ENCODE peak calls at places on chromosomes 7 and 10, in seven cellular contexts. One of them, this sample, is unnamed.

GRCh38 chr10:5533098-5533731 is 8.5 kb downstream of the CALML3 start:
- DNase-seq in activated CD4-positive, alpha-beta T cell treated with anti-CD3 and anti-CD28 coated beads, Interleukin-2, amount 50 U/mL, for 4 hours: no peak
- DNase-seq in activated CD8-positive, alpha-beta memory T cell treated with anti-CD3 and anti-CD28 coated beads, Interleukin-2, amount 50 U/mL, for 48 hours: peak; percentile 40
- DNase-seq in Ammon's horn: no peak
- DNase-seq in BJ: no peak
- DNase-seq in amniotic stem cell: no peak
- DNase-seq in NCI-H82: no peak
- DNase-seq in this sample: no peak

GRCh38 chr7:23106491-23106800 is 861 bp downstream of the KLHL7 start:
- DNase-seq in NCI-H82: peak; percentile 77
- DNase-seq in BJ: no peak
- DNase-seq in activated CD8-positive, alpha-beta memory T cell treated with anti-CD3 and anti-CD28 coated beads, Interleukin-2, amount 50 U/mL, for 48 hours: peak; percentile 66
- DNase-seq in amniotic stem cell: no peak
- DNase-seq in Ammon's horn: no peak
- DNase-seq in activated CD4-positive, alpha-beta T cell treated with anti-CD3 and anti-CD28 coated beads, Interleukin-2, amount 50 U/mL, for 4 hours: no peak
- DNase-seq in this sample: no peak

GRCh38 chr10:92440578-92440977 is 133.3 kb downstream of the IDE start:
- DNase-seq in Ammon's horn: no peak
- DNase-seq in activated CD4-positive, alpha-beta T cell treated with anti-CD3 and anti-CD28 coated beads, Interleukin-2, amount 50 U/mL, for 4 hours: no peak
- DNase-seq in amniotic stem cell: no peak
- DNase-seq in NCI-H82: no peak
- DNase-seq in BJ: no peak
- DNase-seq in activated CD8-positive, alpha-beta memory T cell treated with anti-CD3 and anti-CD28 coated beads, Interleukin-2, amount 50 U/mL, for 48 hours: no peak
- DNase-seq in this sample: no peak

GRCh38 chr10:62029401-62029800 is 127.9 kb downstream of the ARID5B start:
- DNase-seq in BJ: no peak
- DNase-seq in Ammon's horn: no peak
- DNase-seq in activated CD8-positive, alpha-beta memory T cell treated with anti-CD3 and anti-CD28 coated beads, Interleukin-2, amount 50 U/mL, for 48 hours: no peak
- DNase-seq in amniotic stem cell: no peak
- DNase-seq in NCI-H82: no peak
- DNase-seq in activated CD4-positive, alpha-beta T cell treated with anti-CD3 and anti-CD28 coated beads, Interleukin-2, amount 50 U/mL, for 4 hours: no peak
- DNase-seq in this sample: no peak

GRCh38 chr7:30973791-30974604 is 10.2 kb downstream of the GHRHR start:
- DNase-seq in amniotic stem cell: no peak
- DNase-seq in BJ: no peak
- DNase-seq in NCI-H82: no peak
- DNase-seq in activated CD8-positive, alpha-beta memory T cell treated with anti-CD3 and anti-CD28 coated beads, Interleukin-2, amount 50 U/mL, for 48 hours: peak; percentile 34
- DNase-seq in Ammon's horn: no peak
- DNase-seq in activated CD4-positive, alpha-beta T cell treated with anti-CD3 and anti-CD28 coated beads, Interleukin-2, amount 50 U/mL, for 4 hours: no peak
- DNase-seq in this sample: no peak

GRCh38 chr7:71504697-71505441 is 372.9 kb downstream of the GALNT17 start:
- DNase-seq in activated CD4-positive, alpha-beta T cell treated with anti-CD3 and anti-CD28 coated beads, Interleukin-2, amount 50 U/mL, for 4 hours: no peak
- DNase-seq in Ammon's horn: no peak
- DNase-seq in activated CD8-positive, alpha-beta memory T cell treated with anti-CD3 and anti-CD28 coated beads, Interleukin-2, amount 50 U/mL, for 48 hours: no peak
- DNase-seq in NCI-H82: peak; percentile 59
- DNase-seq in BJ: no peak
- DNase-seq in amniotic stem cell: no peak
- DNase-seq in this sample: no peak

GRCh38 chr10:60341969-60342368 is 47.7 kb downstream of the ANK3 start:
- DNase-seq in BJ: no peak
- DNase-seq in activated CD4-positive, alpha-beta T cell treated with anti-CD3 and anti-CD28 coated beads, Interleukin-2, amount 50 U/mL, for 4 hours: no peak
- DNase-seq in activated CD8-positive, alpha-beta memory T cell treated with anti-CD3 and anti-CD28 coated beads, Interleukin-2, amount 50 U/mL, for 48 hours: no peak
- DNase-seq in Ammon's horn: no peak
- DNase-seq in amniotic stem cell: no peak
- DNase-seq in NCI-H82: no peak
- DNase-seq in this sample: no peak

GRCh38 chr10:105793071-105793470 is 1152.0 kb downstream of the SORCS3 start:
- DNase-seq in NCI-H82: no peak
- DNase-seq in activated CD4-positive, alpha-beta T cell treated with anti-CD3 and anti-CD28 coated beads, Interleukin-2, amount 50 U/mL, for 4 hours: no peak
- DNase-seq in activated CD8-positive, alpha-beta memory T cell treated with anti-CD3 and anti-CD28 coated beads, Interleukin-2, amount 50 U/mL, for 48 hours: no peak
- DNase-seq in Ammon's horn: no peak
- DNase-seq in amniotic stem cell: no peak
- DNase-seq in BJ: no peak
- DNase-seq in this sample: no peak

GRCh38 chr7:99539213-99539811 is 12.6 kb downstream of the FAM200A start:
- DNase-seq in NCI-H82: no peak
- DNase-seq in Ammon's horn: no peak
- DNase-seq in BJ: no peak
- DNase-seq in activated CD4-positive, alpha-beta T cell treated with anti-CD3 and anti-CD28 coated beads, Interleukin-2, amount 50 U/mL, for 4 hours: no peak
- DNase-seq in amniotic stem cell: no peak
- DNase-seq in activated CD8-positive, alpha-beta memory T cell treated with anti-CD3 and anti-CD28 coated beads, Interleukin-2, amount 50 U/mL, for 48 hours: no peak
- DNase-seq in this sample: no peak

This sample was measured in LHCN-M2.